ENCODE peak calls at places on chromosome 17, in eight cellular contexts. L, Z, Q, V, X, I, H and E are unnamed samples.

GRCh38 chr17:5826384-5826783 is 242.1 kb upstream of the NLRP1 start:
- DNase-seq in L (no peak), Z (peak), V (peak), H (no peak), X (no peak), Q (peak), I (no peak), E (no peak)

GRCh38 chr17:6069611-6070279 is 434 bp upstream of the WSCD1 start:
- DNase-seq in L (no peak), I (peak), V (no peak), X (no peak), Q (no peak), H (no peak), Z (no peak), E (no peak)

GRCh38 chr17:33778505-33779398 is 476.3 kb upstream of the CCL2 start:
- DNase-seq in H (peak), V (peak), X (peak), Z (peak), Q (peak), L (peak), I (peak), E (peak)

GRCh38 chr17:70369296-70369855 is 200.0 kb downstream of the KCNJ2 start:
- DNase-seq in Z (peak), L (no peak), V (no peak), H (no peak), Q (no peak), I (no peak), X (no peak), E (no peak)

GRCh38 chr17:79114455-79115301 is 40.1 kb downstream of the ENGASE start:
- DNase-seq in I (peak), H (no peak), V (peak), Q (no peak), Z (peak), L (no peak), X (peak), E (peak)

GRCh38 chr17:7296189-7296861 is 1.9 kb upstream of the YBX2 start:
- DNase-seq in L (peak), Z (peak), V (peak), X (peak), H (peak), I (peak), Q (peak), E (peak)

GRCh38 chr17:49914096-49914490 is 54.9 kb upstream of the DLX4 start:
- DNase-seq in X (no peak), I (no peak), H (no peak), Q (no peak), Z (no peak), L (no peak), V (no peak), E (no peak)

GRCh38 chr17:36705651-36706436 is 104.5 kb downstream of the MRM1 start:
- DNase-seq in Z (peak), V (peak), H (peak), Q (peak), X (peak), I (peak), L (no peak), E (no peak)

GRCh38 chr17:80414508-80414802 is 512 bp upstream of the ENDOV start:
- DNase-seq in H (no peak), X (peak), Z (peak), L (no peak), V (no peak), I (no peak), Q (no peak), E (no peak)

GRCh38 chr17:64498308-64499203 is 1.7 kb upstream of the POLG2 start:
- DNase-seq in V (no peak), Q (no peak), Z (peak), X (no peak), H (no peak), L (no peak), I (peak), E (no peak)

GRCh38 chr17:33687831-33688230 is 394.7 kb upstream of the ASIC2 start:
- DNase-seq in H (no peak), V (no peak), Q (no peak), X (no peak), Z (no peak), L (no peak), I (no peak), E (no peak)

GRCh38 chr17:32259596-32259995 is 6.0 kb upstream of the RHBDL3 start:
- DNase-seq in X (no peak), V (no peak), Q (peak), L (no peak), I (no peak), Z (no peak), H (no peak), E (no peak)

GRCh38 chr17:70716551-70716950 is 547.2 kb downstream of the KCNJ2 start:
- DNase-seq in I (no peak), H (no peak), X (no peak), L (no peak), Q (no peak), Z (no peak), V (no peak), E (no peak)

GRCh38 chr17:41061969-41062368 is 2.1 kb upstream of the KRTAP2-3 start:
- DNase-seq in L (no peak), V (peak), I (no peak), X (no peak), Z (peak), H (no peak), Q (peak), E (no peak)

GRCh38 chr17:75876190-75876937 is 2.0 kb downstream of the TRIM47 start:
- DNase-seq in V (peak), Z (peak), H (peak), I (no peak), L (no peak), Q (no peak), X (no peak), E (peak)

GRCh38 chr17:16918443-16918842 is 53.5 kb downstream of the TNFRSF13B start:
- DNase-seq in Z (peak), H (no peak), V (no peak), I (no peak), X (no peak), L (no peak), Q (no peak), E (no peak)

GRCh38 chr17:73594025-73594424 is 50.2 kb downstream of the SDK2 start:
- DNase-seq in Q (no peak), H (no peak), V (no peak), Z (no peak), I (peak), L (no peak), X (no peak), E (no peak)

GRCh38 chr17:45143101-45143670 is 5.1 kb upstream of the HEXIM1 start:
- DNase-seq in L (no peak), Q (no peak), H (no peak), V (peak), Z (no peak), I (no peak), X (no peak), E (no peak)

GRCh38 chr17:50519141-50519834 is 11.0 kb downstream of the MYCBPAP start:
- DNase-seq in X (no peak), Q (no peak), H (no peak), Z (peak), V (no peak), I (no peak), L (no peak), E (peak)

GRCh38 chr17:82050761-82051641 is 610 bp downstream of the RFNG start:
- DNase-seq in Q (no peak), L (no peak), Z (no peak), H (no peak), V (no peak), X (no peak), I (peak), E (peak)

GRCh38 chr17:39946551-39947330 is 16.1 kb upstream of the GSDMA start:
- DNase-seq in X (no peak), Q (no peak), H (no peak), V (no peak), L (no peak), I (no peak), Z (no peak), E (no peak)

GRCh38 chr17:39634384-39634871 is 2.5 kb upstream of the STARD3 start:
- DNase-seq in H (no peak), V (peak), X (no peak), Z (peak), I (peak), L (no peak), Q (peak), E (no peak)

GRCh38 chr17:49193513-49194296 is 16.7 kb downstream of the GNGT2 start:
- DNase-seq in X (peak), Q (peak), I (peak), Z (peak), H (no peak), V (peak), L (peak), E (no peak)

GRCh38 chr17:2906907-2907306 is 110.7 kb downstream of the RAP1GAP2 start:
- DNase-seq in Q (no peak), Z (no peak), X (peak), I (no peak), L (no peak), H (no peak), V (peak), E (no peak)

GRCh38 chr17:31595076-31595475 is 203.6 kb downstream of the RAB11FIP4 start:
- DNase-seq in V (peak), I (no peak), X (no peak), Z (peak), Q (peak), H (no peak), L (no peak), E (no peak)

GRCh38 chr17:78291944-78292910 is 60.8 kb downstream of the TMEM235 start:
- DNase-seq in X (no peak), I (no peak), Z (no peak), Q (no peak), V (no peak), H (no peak), L (no peak), E (no peak)

GRCh38 chr17:75565066-75565465 is 22.5 kb upstream of the MYO15B start:
- DNase-seq in Z (peak), X (no peak), I (no peak), L (no peak), V (no peak), H (no peak), Q (peak), E (no peak)

GRCh38 chr17:74971842-74972106 is 785 bp downstream of the HID1 start:
- DNase-seq in L (no peak), Q (no peak), Z (no peak), V (no peak), X (no peak), I (no peak), H (no peak), E (no peak)

GRCh38 chr17:67488161-67488560 is 111.1 kb downstream of the PITPNC1 start:
- DNase-seq in Z (no peak), X (peak), I (no peak), L (no peak), H (no peak), Q (no peak), V (no peak), E (no peak)

GRCh38 chr17:66087073-66087472 is 104.9 kb downstream of the CEP112 start:
- DNase-seq in H (no peak), Q (peak), I (no peak), L (no peak), X (no peak), Z (no peak), V (no peak), E (no peak)

GRCh38 chr17:68646626-68647526 is 45.7 kb upstream of the FAM20A start:
- DNase-seq in L (no peak), H (no peak), I (no peak), V (no peak), Q (no peak), Z (peak), X (no peak), E (no peak)

DNA sequence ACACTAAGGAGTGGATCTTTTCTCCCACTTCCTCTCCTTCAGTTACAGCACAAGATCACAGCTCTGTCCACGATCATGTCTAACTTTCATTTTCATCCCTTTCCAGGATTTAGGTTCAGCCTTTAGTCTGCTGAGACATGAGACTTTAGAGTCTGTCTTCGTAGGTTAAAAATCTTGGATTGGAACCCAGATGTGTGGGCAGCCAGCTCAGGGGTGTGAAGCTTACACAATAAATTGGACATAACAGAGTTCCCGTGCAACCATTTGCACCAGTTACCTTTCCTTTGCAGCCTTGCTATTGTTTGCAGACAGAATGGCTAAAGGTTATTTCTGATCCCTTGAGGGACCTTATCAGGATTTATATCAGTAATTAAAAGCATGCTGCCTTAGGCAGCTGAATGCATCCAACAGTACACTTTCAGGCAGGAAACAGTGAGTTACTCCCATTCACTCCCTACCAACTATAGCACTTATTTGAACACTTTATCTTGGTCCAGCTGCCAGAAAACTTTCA is 87.4 kb downstream of the TMEM100 start:
- DNase-seq in V (no peak), I (no peak), H (no peak), X (no peak), Z (no peak), L (no peak), Q (peak), E (no peak)
- H3K4me3 ChIP-seq in V (no peak), I (no peak), H (no peak), X (no peak), Z (peak), L (no peak), Q (peak), E (no peak)

GRCh38 chr17:3968017-3968416 is 3.8 kb upstream of the ATP2A3 start:
- DNase-seq in H (no peak), I (no peak), L (no peak), Q (no peak), Z (no peak), V (no peak), X (no peak), E (no peak)
- H3K27ac ChIP-seq in H (no peak), I (no peak), L (no peak), Q (no peak), Z (no peak), V (no peak), X (no peak), E (no peak)

GRCh38 chr17:42460371-42460770 is 1.7 kb downstream of the ATP6V0A1 start:
- DNase-seq in Z (no peak), I (no peak), X (no peak), H (no peak), V (no peak), L (no peak), Q (no peak), E (no peak)

GRCh38 chr17:42459256-42459982 is 741 bp downstream of the ATP6V0A1 start:
- DNase-seq in V (peak), L (peak), H (no peak), Q (peak), X (peak), Z (no peak), I (peak), E (peak)

GRCh38 chr17:42458497-42459255 is at the start of gene ATP6V0A1:
- DNase-seq in X (peak), L (peak), Z (no peak), H (peak), V (peak), Q (peak), I (peak), E (peak)

GRCh38 chr17:42457107-42457787 is 1.4 kb upstream of the ATP6V0A1 start:
- DNase-seq in I (no peak), X (no peak), V (no peak), Q (no peak), L (peak), H (no peak), Z (no peak), E (no peak)

GRCh38 chr17:42459983-42460300 is 1.3 kb downstream of the ATP6V0A1 start:
- DNase-seq in H (no peak), X (no peak), Q (peak), L (no peak), V (peak), I (peak), Z (no peak), E (no peak)
- H3K4me3 ChIP-seq in H (peak), X (peak), Q (peak), L (peak), V (no peak), I (no peak), Z (no peak), E (peak)

GRCh38 chr17:57906910-57907309 is 48.3 kb downstream of the CUEDC1 start:
- DNase-seq in H (no peak), L (no peak), Z (no peak), Q (no peak), V (peak), I (peak), X (peak), E (no peak)
- H3K27ac ChIP-seq in H (no peak), L (peak), Z (no peak), Q (no peak), V (no peak), I (no peak), X (no peak), E (no peak)

GRCh38 chr17:62628845-62629555 is 1.5 kb downstream of the MRC2 start:
- DNase-seq in Q (peak), I (peak), L (no peak), X (peak), V (peak), H (no peak), Z (no peak), E (no peak)
- H3K4me3 ChIP-seq in Q (peak), I (peak), L (peak), X (peak), V (peak), H (peak), Z (peak), E (no peak)